ENCODE peak calls at places on chromosomes 3 and 15, in nine cellular contexts. M is skeletal muscle cell; S is cardiac muscle cell; Y is transverse colon; K is HFF-Myc; G is stimulated activated CD4-positive, alpha-beta T cell treated with anti-CD3 and anti-CD28 coated beads, Interleukin-1b, Interleukin-23, amount 100 ng/mL, for 24 hours; I is uterus; H is astrocyte of the cerebellum; D is neural crest cell. U is an unnamed sample.

GRCh38 chr3:116342499-116342898 is 102.8 kb downstream of the LSAMP start:
- DNase-seq in M (no peak), S (no peak), Y (no peak), K (no peak), G (no peak), I (no peak), H (no peak), D (no peak), U (no peak)

GRCh38 chr3:160667452-160667851 is 9.5 kb upstream of the ARL14 start:
- DNase-seq in M (no peak), S (no peak), Y (peak; percentile 78), K (no peak), G (no peak), I (no peak), H (no peak), D (no peak), U (no peak)

GRCh38 chr3:130728037-130728436 is 18.6 kb downstream of the PIK3R4 start:
- DNase-seq in M (no peak), S (no peak), Y (no peak), K (no peak), G (no peak), I (no peak), H (no peak), D (no peak), U (no peak)

GRCh38 chr3:101102678-101103296 is 109.6 kb upstream of the ABI3BP start:
- DNase-seq in M (no peak), S (no peak), Y (no peak), K (no peak), G (no peak), I (no peak), H (no peak), D (no peak), U (no peak)

GRCh38 chr3:63343674-63344073 is 65.6 kb downstream of the SYNPR start:
- DNase-seq in M (peak; percentile 97), S (peak; percentile 17), Y (peak; percentile 83), K (peak; percentile 99), G (no peak), I (peak; percentile 95), H (peak; percentile 98), D (no peak), U (peak; percentile 89)

GRCh38 chr3:188624828-188625227 is 470.9 kb downstream of the LPP start:
- DNase-seq in M (no peak), S (no peak), Y (no peak), K (no peak), G (no peak), I (no peak), H (no peak), D (no peak), U (no peak)

GRCh38 chr3:185874119-185874518 is 49.3 kb upstream of the IGF2BP2 start:
- DNase-seq in M (no peak), S (no peak), Y (no peak), K (no peak), G (no peak), I (no peak), H (no peak), D (no peak), U (no peak)

GRCh38 chr15:78308422-78309021 is 9.1 kb upstream of the SKIC8 start:
- DNase-seq in M (no peak), S (peak; percentile 89), Y (peak; percentile 81), K (no peak), G (no peak), I (no peak), H (peak; percentile 50), D (peak; percentile 89), U (peak; percentile 81)

GRCh38 chr15:66722757-66723540 is 20.9 kb downstream of the SMAD6 start:
- DNase-seq in M (no peak), S (no peak), Y (no peak), K (no peak), G (no peak), I (no peak), H (no peak), D (no peak), U (no peak)

GRCh38 chr15:75224281-75224680 is 22.6 kb downstream of the C15orf39 start:
- DNase-seq in M (no peak), S (no peak), Y (no peak), K (no peak), G (no peak), I (no peak), H (no peak), D (no peak), U (no peak)

GRCh38 chr3:53045784-53046170 is at the start of gene SFMBT1:
- DNase-seq in M (no peak), S (peak; percentile 76), Y (peak; percentile 77), K (no peak), G (peak; percentile 45), I (peak; percentile 57), H (peak; percentile 18), D (peak; percentile 43), U (peak; percentile 81)

GRCh38 chr3:98013428-98014349 is 21.4 kb downstream of the GABRR3 start:
- DNase-seq in M (no peak), S (no peak), Y (no peak), K (no peak), G (no peak), I (no peak), H (no peak), D (no peak), U (no peak)

GRCh38 chr3:176426371-176426770 is 770.9 kb downstream of the TBL1XR1 start:
- DNase-seq in M (no peak), S (no peak), Y (no peak), K (no peak), G (no peak), I (no peak), H (no peak), D (no peak), U (no peak)

GRCh38 chr3:56404884-56405283 is 63.4 kb downstream of the ERC2 start:
- DNase-seq in M (no peak), S (no peak), Y (no peak), K (no peak), G (no peak), I (no peak), H (no peak), D (no peak), U (no peak)

GRCh38 chr3:171412054-171412453 is 48.2 kb downstream of the TNIK start:
- DNase-seq in M (no peak), S (no peak), Y (no peak), K (no peak), G (no peak), I (no peak), H (no peak), D (no peak), U (no peak)

GRCh38 chr15:36896949-36897348 is 203.4 kb downstream of the MEIS2 start:
- DNase-seq in M (no peak), S (peak; percentile 82), Y (no peak), K (no peak), G (no peak), I (peak; percentile 58), H (no peak), D (no peak), U (no peak)

GRCh38 chr3:66393486-66394260 is 107.1 kb downstream of the LRIG1 start:
- DNase-seq in M (peak; percentile 71), S (no peak), Y (no peak), K (no peak), G (no peak), I (no peak), H (peak; percentile 50), D (no peak), U (peak; percentile 44)

GRCh38 chr15:25862469-25863066 is 559 bp downstream of the ATP10A start:
- DNase-seq in M (no peak), S (peak; percentile 24), Y (no peak), K (no peak), G (no peak), I (no peak), H (no peak), D (no peak), U (no peak)

GRCh38 chr3:38730281-38730680 is 80.8 kb upstream of the SCN5A start:
- DNase-seq in M (peak; percentile 6), S (no peak), Y (no peak), K (no peak), G (no peak), I (no peak), H (peak; percentile 12), D (no peak), U (no peak)

U was measured in sigmoid colon.